ENCODE peak calls at places on chromosomes 11 and 22, in nine cellular contexts. N is thoracic aorta; V is endodermal cell; J is astrocyte; H is adrenal gland; O is IMR-90; X is CD8-positive, alpha-beta T cell; G is cardiac muscle cell; Z is transverse colon. I is an unnamed sample. For H3K4me1, the result is how much of the 10 kb centered on the place peaks cover.

GRCh38 chr11:33893711-33894401 is 2.0 kb upstream of the LMO2 start:
- DNase-seq in N (no peak), O (no peak), X (peak), G (no peak), V (no peak), H (no peak), J (peak), Z (no peak), I (no peak)

GRCh38 chr11:29432719-29433325 is 584.0 kb downstream of the KCNA4 start:
- DNase-seq in X (no peak), Z (no peak), G (peak), J (no peak), O (peak), V (no peak), H (no peak), N (no peak), I (no peak)

GRCh38 chr22:37063436-37064420 is 12.2 kb downstream of the KCTD17 start:
- DNase-seq in N (no peak), V (no peak), H (no peak), O (no peak), Z (peak), J (no peak), X (no peak), G (no peak), I (no peak)

GRCh38 chr11:64384039-64384737 is 25.2 kb downstream of the RPS6KA4 start:
- DNase-seq in O (no peak), V (no peak), G (no peak), X (no peak), J (no peak), Z (no peak), N (no peak), H (peak), I (no peak)

GRCh38 chr11:32447252-32447651 is 11.9 kb upstream of the WT1 start:
- DNase-seq in N (no peak), H (no peak), X (no peak), J (no peak), Z (no peak), G (no peak), V (no peak), O (no peak), I (no peak)

GRCh38 chr11:75169101-75169885 is 18.4 kb downstream of the SLCO2B1 start:
- DNase-seq in V (no peak), Z (no peak), O (no peak), H (no peak), G (no peak), J (no peak), N (no peak), X (no peak), I (peak)

GRCh38 chr22:46582281-46582811 is 37.8 kb upstream of the GRAMD4 start:
- DNase-seq in O (no peak), Z (peak), H (peak), J (no peak), G (no peak), X (no peak), N (no peak), V (no peak), I (no peak)

GRCh38 chr22:40679964-40680818 is 907 bp downstream of the MCHR1 start:
- DNase-seq in O (peak), Z (no peak), H (no peak), J (no peak), G (no peak), V (peak), N (no peak), X (no peak), I (no peak)

GRCh38 chr11:6353367-6353987 is 33.2 kb upstream of the CAVIN3 start:
- DNase-seq in G (peak), X (peak), N (no peak), O (peak), Z (peak), J (no peak), H (peak), V (peak), I (peak)

GRCh38 chr11:27882066-27882697 is 181.9 kb upstream of the BDNF start:
- DNase-seq in O (peak), H (no peak), N (no peak), V (no peak), X (no peak), G (no peak), Z (no peak), J (peak), I (no peak)

GRCh38 chr22:49305966-49306631 is 521.6 kb downstream of the BRD1 start:
- DNase-seq in X (peak), Z (peak), H (peak), N (no peak), O (no peak), J (no peak), V (peak), G (no peak), I (peak)

GRCh38 chr11:96154802-96155520 is 188.0 kb downstream of the MAML2 start:
- DNase-seq in O (peak), X (no peak), N (no peak), H (no peak), V (no peak), Z (no peak), J (peak), G (no peak), I (no peak)

GRCh38 chr11:44300881-44301855 is 8.8 kb downstream of the ALX4 start:
- DNase-seq in Z (no peak), X (no peak), O (no peak), V (no peak), G (no peak), H (no peak), N (no peak), J (no peak), I (no peak)

GRCh38 chr22:38214248-38215056 is 12.7 kb downstream of the MAFF start:
- DNase-seq in N (no peak), V (peak), H (peak), Z (peak), O (peak), X (peak), G (peak), J (peak), I (peak)

GRCh38 chr22:25447689-25448434 is 116.6 kb upstream of the GRK3 start:
- DNase-seq in G (peak), Z (peak), V (peak), J (peak), N (peak), O (peak), X (peak), H (peak), I (peak)

GRCh38 chr11:118226294-118226693 is 1.5 kb upstream of the JAML start:
- DNase-seq in V (no peak), O (no peak), N (no peak), G (no peak), H (peak), X (no peak), Z (no peak), J (peak), I (no peak)

GRCh38 chr11:66543263-66544107 is 2.4 kb downstream of the ZDHHC24 start:
- DNase-seq in G (no peak), Z (peak), H (peak), V (peak), J (peak), O (peak), N (no peak), X (peak), I (peak)

GRCh38 chr22:46829140-46829891 is 66.9 kb downstream of the TBC1D22A start:
- DNase-seq in J (peak), H (peak), G (no peak), X (no peak), O (peak), Z (no peak), V (peak), N (no peak), I (no peak)

GRCh38 chr22:42635531-42635930 is 4.9 kb downstream of the ATP5MGL start:
- DNase-seq in J (peak), O (peak), X (no peak), G (no peak), H (peak), V (no peak), Z (peak), N (peak), I (no peak)

GRCh38 chr11:59883597-59883996 is 5.0 kb downstream of the OOSP3 start:
- DNase-seq in V (no peak), Z (no peak), H (no peak), J (no peak), G (no peak), X (no peak), N (no peak), O (no peak), I (no peak)

DNA sequence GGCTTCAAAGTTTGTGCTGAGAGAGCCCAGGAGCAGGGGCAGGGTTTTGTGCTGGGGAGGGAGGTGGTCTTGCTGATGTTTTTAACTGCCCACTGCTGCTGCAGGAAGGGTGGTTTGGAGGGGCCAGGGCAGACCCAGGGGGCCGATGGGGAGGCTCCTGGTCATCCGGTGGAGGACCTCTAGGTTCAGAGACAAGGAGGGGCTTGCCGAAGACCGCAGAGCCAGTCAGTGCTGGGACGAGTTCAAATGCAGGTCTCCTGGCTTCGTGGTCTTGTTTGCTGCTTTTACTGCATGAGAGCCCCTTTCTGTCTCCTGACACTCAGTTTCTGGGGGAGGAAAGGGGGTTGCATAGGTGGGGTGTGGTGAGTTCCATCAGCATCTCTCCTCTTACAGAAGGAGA is 26.0 kb downstream of the CACNA1I start:
- DNase-seq in V (no peak), H (no peak), Z (no peak), O (no peak), X (no peak), N (no peak), G (no peak), J (no peak), I (no peak)
- H3K4me1 ChIP-seq in V (under half), H (under half), Z (under half), O (under half), X (under half), N (under half), G (under half), J (under half), I (under half)

DNA sequence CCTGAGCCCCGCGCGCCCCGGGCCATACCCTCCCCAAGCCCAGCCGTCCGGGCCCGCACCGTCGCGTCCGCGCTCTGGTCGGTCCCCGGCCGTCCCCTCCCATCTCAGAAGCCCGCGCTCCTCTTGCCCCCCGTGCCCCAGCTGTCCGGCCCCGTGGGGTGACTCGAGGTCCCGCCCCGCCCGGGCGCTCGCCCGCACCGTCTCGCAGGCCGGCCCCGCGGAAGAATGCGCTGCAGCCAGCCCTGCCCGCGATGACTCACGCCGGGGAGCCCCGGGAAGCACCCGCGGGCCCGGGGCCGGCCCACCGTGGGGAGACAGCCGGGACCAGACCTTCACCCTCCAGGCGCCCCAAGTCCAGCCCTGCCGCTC is 275 bp upstream of the PHLDA2 start:
- DNase-seq in O (peak), X (peak), H (peak), G (no peak), N (peak), J (peak), V (no peak), Z (peak), I (peak)
- H3K4me3 ChIP-seq in O (peak), X (peak), H (no peak), G (peak), N (peak), J (peak), V (peak), Z (peak), I (peak)

DNA sequence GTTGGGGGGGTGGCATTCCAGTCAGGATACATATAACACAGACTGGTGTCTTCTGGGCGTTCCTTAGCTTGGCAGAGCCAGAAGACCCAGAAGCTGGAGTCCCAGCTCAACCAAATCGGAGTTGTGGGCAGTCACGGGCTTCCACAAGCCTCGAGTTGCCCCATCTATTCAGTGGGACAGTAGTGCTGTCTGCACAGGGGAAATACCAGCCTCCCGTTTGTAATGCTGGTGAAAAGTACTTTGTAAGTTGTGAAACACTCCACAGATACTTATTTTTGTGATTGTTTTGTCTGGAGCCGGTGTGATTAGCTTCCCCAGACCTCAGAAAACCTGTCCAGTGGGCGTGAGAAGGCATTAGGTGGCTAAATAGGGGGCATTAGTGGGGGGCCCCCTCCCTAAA is 13.6 kb downstream of the DGKZ start:
- DNase-seq in J (no peak), O (no peak), G (no peak), Z (no peak), X (no peak), N (no peak), V (no peak), H (no peak), I (no peak)
- H3K4me1 ChIP-seq in J (under half), O (under half), G (under half), Z (under half), X (half or more), N (under half), V (under half), H (under half), I (under half)

DNA sequence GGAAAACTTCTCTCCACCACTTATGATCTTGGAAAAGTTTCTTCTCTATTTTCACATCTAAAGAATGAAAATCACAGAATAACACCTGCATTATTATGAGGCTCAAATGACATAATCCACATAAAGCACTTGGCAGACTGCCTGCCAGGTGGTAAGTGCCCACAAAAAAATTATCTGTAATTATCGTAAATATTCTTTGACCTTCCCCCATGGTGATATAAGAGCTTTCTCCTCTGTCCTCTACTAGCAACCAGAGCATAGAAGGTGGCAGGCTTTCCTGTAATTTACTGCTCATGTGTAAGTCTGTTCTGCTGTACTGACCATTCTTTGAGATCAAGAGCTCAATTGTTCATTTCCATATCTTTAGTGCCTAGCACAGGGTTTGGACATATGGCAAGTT is 51.7 kb upstream of the EED start:
- DNase-seq in J (no peak), G (no peak), O (no peak), H (no peak), Z (no peak), V (no peak), N (no peak), X (no peak), I (no peak)
- H3K4me3 ChIP-seq in J (no peak), G (no peak), O (no peak), H (no peak), Z (no peak), V (no peak), N (peak), X (peak), I (no peak)

I was measured in right lobe of liver.